ENCODE peak calls at places on chromosomes 1 and 21, in four cellular contexts. One of them, this sample, is unnamed.

GRCh38 chr1:213989740-213990472 is 2.1 kb downstream of the PROX1 start:
- DNase-seq in brain microvascular endothelial cell: no peak
- DNase-seq in NB4: no peak
- DNase-seq in GM13976: no peak
- DNase-seq in this sample: no peak

GRCh38 chr1:46801323-46802055 is 2.6 kb downstream of the CYP4B1 start:
- DNase-seq in brain microvascular endothelial cell: no peak
- DNase-seq in NB4: no peak
- DNase-seq in GM13976: no peak
- DNase-seq in this sample: no peak

GRCh38 chr1:183178490-183178889 is 7.6 kb upstream of the LAMC2 start:
- DNase-seq in brain microvascular endothelial cell: peak
- DNase-seq in NB4: no peak
- DNase-seq in GM13976: no peak
- DNase-seq in this sample: no peak

GRCh38 chr1:86774305-86775304 is 70.2 kb downstream of the SH3GLB1 start:
- DNase-seq in brain microvascular endothelial cell: peak
- DNase-seq in NB4: peak
- DNase-seq in GM13976: no peak
- DNase-seq in this sample: no peak

GRCh38 chr1:27789511-27790154 is 16.6 kb downstream of the STX12 start:
- DNase-seq in brain microvascular endothelial cell: peak
- DNase-seq in NB4: peak
- DNase-seq in GM13976: no peak
- DNase-seq in this sample: no peak

GRCh38 chr1:15186846-15187151 is 33.3 kb downstream of the TMEM51 start:
- DNase-seq in brain microvascular endothelial cell: no peak
- DNase-seq in NB4: no peak
- DNase-seq in GM13976: no peak
- DNase-seq in this sample: no peak

GRCh38 chr1:220843481-220844011 is 35.7 kb upstream of the HLX start:
- DNase-seq in brain microvascular endothelial cell: peak
- DNase-seq in NB4: no peak
- DNase-seq in GM13976: no peak
- DNase-seq in this sample: no peak

GRCh38 chr21:33198346-33199135 is 31.2 kb upstream of the IFNAR2 start:
- DNase-seq in brain microvascular endothelial cell: no peak
- DNase-seq in NB4: peak
- DNase-seq in GM13976: no peak
- DNase-seq in this sample: no peak

GRCh38 chr1:202967684-202968281 is 726 bp upstream of the CYB5R1 start:
- DNase-seq in brain microvascular endothelial cell: no peak
- DNase-seq in NB4: peak
- DNase-seq in GM13976: peak
- DNase-seq in this sample: no peak

GRCh38 chr1:15722836-15723542 is 13.1 kb upstream of the SLC25A34 start:
- DNase-seq in brain microvascular endothelial cell: no peak
- DNase-seq in NB4: no peak
- DNase-seq in GM13976: no peak
- DNase-seq in this sample: no peak

GRCh38 chr1:2014726-2015382 is 4.3 kb upstream of the GABRD start:
- DNase-seq in brain microvascular endothelial cell: no peak
- DNase-seq in NB4: no peak
- DNase-seq in GM13976: no peak
- DNase-seq in this sample: no peak

GRCh38 chr1:96634863-96635262 is 86.7 kb upstream of the PTBP2 start:
- DNase-seq in brain microvascular endothelial cell: no peak
- DNase-seq in NB4: no peak
- DNase-seq in GM13976: no peak
- DNase-seq in this sample: no peak

GRCh38 chr1:143661418-143662120 is 310.2 kb downstream of the FAM72C start:
- DNase-seq in brain microvascular endothelial cell: no peak
- DNase-seq in NB4: no peak
- DNase-seq in GM13976: no peak
- DNase-seq in this sample: no peak

GRCh38 chr1:237713886-237714285 is 176.8 kb downstream of the ZP4 start:
- DNase-seq in brain microvascular endothelial cell: no peak
- DNase-seq in NB4: no peak
- DNase-seq in GM13976: no peak
- DNase-seq in this sample: no peak

GRCh38 chr1:66356605-66357004 is 177.3 kb upstream of the SGIP1 start:
- DNase-seq in brain microvascular endothelial cell: no peak
- DNase-seq in NB4: no peak
- DNase-seq in GM13976: no peak
- DNase-seq in this sample: no peak

GRCh38 chr1:245558069-245558468 is 403.3 kb downstream of the KIF26B start:
- DNase-seq in brain microvascular endothelial cell: no peak
- DNase-seq in NB4: no peak
- DNase-seq in GM13976: no peak
- DNase-seq in this sample: no peak

GRCh38 chr1:47309427-47309826 is 4.5 kb downstream of the STIL start:
- DNase-seq in brain microvascular endothelial cell: no peak
- DNase-seq in NB4: no peak
- DNase-seq in GM13976: no peak
- DNase-seq in this sample: no peak

GRCh38 chr1:212506666-212507065 is 73.9 kb downstream of the NENF start:
- DNase-seq in brain microvascular endothelial cell: no peak
- DNase-seq in NB4: no peak
- DNase-seq in GM13976: no peak
- DNase-seq in this sample: no peak

GRCh38 chr21:42685954-42686500 is 32.6 kb downstream of the PDE9A start:
- DNase-seq in brain microvascular endothelial cell: no peak
- DNase-seq in NB4: no peak
- DNase-seq in GM13976: no peak
- DNase-seq in this sample: no peak

GRCh38 chr1:235763962-235764361 is 102.7 kb downstream of the LYST start:
- DNase-seq in brain microvascular endothelial cell: no peak
- DNase-seq in NB4: no peak
- DNase-seq in GM13976: peak
- DNase-seq in this sample: no peak

GRCh38 chr1:159916240-159917051 is 8.9 kb downstream of the TAGLN2 start:
- DNase-seq in brain microvascular endothelial cell: peak
- DNase-seq in NB4: no peak
- DNase-seq in GM13976: no peak
- DNase-seq in this sample: no peak

GRCh38 chr1:240152611-240153297 is 61.1 kb downstream of the FMN2 start:
- DNase-seq in brain microvascular endothelial cell: peak
- DNase-seq in NB4: no peak
- DNase-seq in GM13976: no peak
- DNase-seq in this sample: no peak

GRCh38 chr1:234960722-234961467 is 167.7 kb downstream of the TOMM20 start:
- DNase-seq in brain microvascular endothelial cell: no peak
- DNase-seq in NB4: peak
- DNase-seq in GM13976: no peak
- DNase-seq in this sample: no peak

GRCh38 chr1:225537554-225538251 is 109.9 kb upstream of the LBR start:
- DNase-seq in brain microvascular endothelial cell: no peak
- DNase-seq in NB4: no peak
- DNase-seq in GM13976: no peak
- DNase-seq in this sample: no peak

GRCh38 chr1:185063719-185064118 is 18.4 kb downstream of the RNF2 start:
- DNase-seq in brain microvascular endothelial cell: no peak
- DNase-seq in NB4: no peak
- DNase-seq in GM13976: no peak
- DNase-seq in this sample: no peak

GRCh38 chr1:31705080-31705866 is 1.5 kb upstream of the COL16A1 start:
- DNase-seq in brain microvascular endothelial cell: peak
- DNase-seq in NB4: peak
- DNase-seq in GM13976: peak
- DNase-seq in this sample: no peak

GRCh38 chr1:229217716-229218115 is 53.2 kb upstream of the RAB4A start:
- DNase-seq in brain microvascular endothelial cell: no peak
- DNase-seq in NB4: no peak
- DNase-seq in GM13976: no peak
- DNase-seq in this sample: no peak
- TF ChIP-seq CTCF in brain microvascular endothelial cell: no peak
- TF ChIP-seq CTCF in NB4: no peak
- TF ChIP-seq CTCF in GM13976: no peak
- TF ChIP-seq CTCF in this sample: no peak

GRCh38 chr1:18247151-18247550 is 139.6 kb downstream of the IGSF21 start:
- DNase-seq in brain microvascular endothelial cell: no peak
- DNase-seq in NB4: no peak
- DNase-seq in GM13976: no peak
- DNase-seq in this sample: no peak

GRCh38 chr1:18243503-18244175 is 136.0 kb downstream of the IGSF21 start:
- DNase-seq in brain microvascular endothelial cell: no peak
- DNase-seq in NB4: no peak
- DNase-seq in GM13976: no peak
- DNase-seq in this sample: no peak

GRCh38 chr1:18246543-18246942 is 138.9 kb downstream of the IGSF21 start:
- DNase-seq in brain microvascular endothelial cell: no peak
- DNase-seq in NB4: peak
- DNase-seq in GM13976: no peak
- DNase-seq in this sample: no peak

GRCh38 chr1:18241932-18242331 is 134.3 kb downstream of the IGSF21 start:
- DNase-seq in brain microvascular endothelial cell: no peak
- DNase-seq in NB4: no peak
- DNase-seq in GM13976: no peak
- DNase-seq in this sample: no peak

GRCh38 chr1:18244762-18245161 is 137.2 kb downstream of the IGSF21 start:
- DNase-seq in brain microvascular endothelial cell: no peak
- DNase-seq in NB4: no peak
- DNase-seq in GM13976: no peak
- DNase-seq in this sample: no peak
- TF ChIP-seq CTCF in brain microvascular endothelial cell: no peak
- TF ChIP-seq CTCF in NB4: no peak
- TF ChIP-seq CTCF in GM13976: no peak
- TF ChIP-seq CTCF in this sample: no peak

DNA sequence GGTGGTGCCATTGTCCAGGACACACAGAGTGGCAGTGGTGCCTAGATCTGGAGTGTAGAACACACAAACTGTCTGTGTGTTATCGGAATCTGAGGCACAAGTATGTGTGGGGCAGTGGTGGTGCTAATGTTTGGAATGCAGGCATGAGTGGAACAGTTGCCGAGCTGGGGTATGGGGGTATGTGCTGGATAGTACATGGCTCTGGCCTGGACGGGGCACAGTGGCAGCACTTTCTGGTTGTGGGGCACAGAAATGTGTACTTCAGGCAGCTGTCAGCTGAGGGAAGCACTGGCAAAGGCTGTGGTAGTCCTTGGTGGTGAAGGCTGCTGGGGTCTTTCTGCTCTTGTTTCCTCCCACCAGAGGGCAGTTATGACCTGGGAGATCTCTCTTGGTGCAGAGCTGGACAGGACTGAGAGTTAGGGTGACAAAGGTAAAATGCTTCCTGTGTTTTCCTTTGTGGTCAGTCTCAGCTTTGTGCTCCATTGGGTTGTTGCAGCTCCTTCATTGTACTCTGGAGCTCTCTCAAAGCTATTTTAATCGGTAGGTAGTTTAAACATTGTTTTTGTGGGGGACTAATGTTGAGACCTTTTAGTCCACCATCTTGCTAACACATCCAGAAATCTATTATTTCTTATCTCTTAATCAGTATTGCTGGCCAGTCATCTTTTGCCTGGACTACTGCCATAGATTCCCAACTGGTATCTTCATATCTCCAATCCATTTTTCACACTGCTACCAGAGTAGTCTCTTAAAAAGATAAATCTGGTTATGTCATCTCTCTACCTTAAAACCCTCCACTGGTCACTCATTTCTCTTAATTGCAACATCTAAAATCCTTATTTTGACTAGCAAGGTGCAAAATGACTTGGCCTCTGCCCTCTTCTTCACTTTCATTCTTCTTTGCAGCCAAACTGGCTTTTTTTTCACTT is 83.9 kb upstream of the NBPF4 start:
- DNase-seq in brain microvascular endothelial cell: no peak
- DNase-seq in NB4: peak
- DNase-seq in GM13976: no peak
- DNase-seq in this sample: no peak
- TF ChIP-seq CTCF in brain microvascular endothelial cell: peak
- TF ChIP-seq CTCF in NB4: no peak
- TF ChIP-seq CTCF in GM13976: no peak
- TF ChIP-seq CTCF in this sample: peak

GRCh38 chr1:109788695-109789521 is 25.2 kb upstream of the EPS8L3 start:
- DNase-seq in brain microvascular endothelial cell: no peak
- DNase-seq in NB4: peak
- DNase-seq in GM13976: peak
- DNase-seq in this sample: no peak
- TF ChIP-seq CTCF in brain microvascular endothelial cell: peak
- TF ChIP-seq CTCF in NB4: peak
- TF ChIP-seq CTCF in GM13976: no peak
- TF ChIP-seq CTCF in this sample: peak

DNA sequence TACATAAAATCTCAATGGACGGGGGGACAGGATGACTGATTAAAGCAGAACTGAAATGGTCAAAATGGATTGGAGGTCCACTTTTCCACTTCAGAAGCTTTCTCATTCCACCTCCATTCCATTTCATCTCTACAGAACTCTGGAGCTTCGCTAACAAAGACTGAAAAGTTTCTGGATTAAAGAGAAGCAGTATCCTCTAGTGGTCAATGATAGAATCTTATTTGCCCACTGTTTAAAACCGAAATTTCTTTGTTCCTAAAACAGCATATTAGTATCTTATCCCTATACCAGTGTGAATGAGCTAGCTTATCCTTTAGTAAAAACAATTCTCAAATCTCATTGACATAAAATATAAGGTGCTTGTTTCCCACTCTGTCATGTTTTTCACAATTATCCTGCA is 890.6 kb downstream of the KCNT2 start:
- DNase-seq in brain microvascular endothelial cell: no peak
- DNase-seq in NB4: peak
- DNase-seq in GM13976: no peak
- DNase-seq in this sample: no peak
- TF ChIP-seq CTCF in brain microvascular endothelial cell: peak
- TF ChIP-seq CTCF in NB4: no peak
- TF ChIP-seq CTCF in GM13976: no peak
- TF ChIP-seq CTCF in this sample: peak

DNA sequence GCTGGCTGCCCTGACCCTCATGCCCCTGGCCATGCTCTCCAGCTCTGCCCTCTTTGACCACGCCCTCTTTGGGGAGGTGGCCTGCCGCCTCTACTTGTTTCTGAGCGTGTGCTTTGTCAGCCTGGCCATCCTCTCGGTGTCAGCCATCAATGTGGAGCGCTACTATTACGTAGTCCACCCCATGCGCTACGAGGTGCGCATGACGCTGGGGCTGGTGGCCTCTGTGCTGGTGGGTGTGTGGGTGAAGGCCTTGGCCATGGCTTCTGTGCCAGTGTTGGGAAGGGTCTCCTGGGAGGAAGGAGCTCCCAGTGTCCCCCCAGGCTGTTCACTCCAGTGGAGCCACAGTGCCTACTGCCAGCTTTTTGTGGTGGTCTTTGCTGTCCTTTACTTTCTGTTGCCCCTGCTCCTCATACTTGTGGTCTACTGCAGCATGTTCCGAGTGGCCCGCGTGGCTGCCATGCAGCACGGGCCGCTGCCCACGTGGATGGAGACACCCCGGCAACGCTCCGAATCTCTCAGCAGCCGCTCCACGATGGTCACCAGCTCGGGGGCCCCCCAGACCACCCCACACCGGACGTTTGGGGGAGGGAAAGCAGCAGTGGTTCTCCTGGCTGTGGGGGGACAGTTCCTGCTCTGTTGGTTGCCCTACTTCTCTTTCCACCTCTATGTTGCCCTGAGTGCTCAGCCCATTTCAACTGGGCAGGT is 3.8 kb downstream of the GPR61 start:
- DNase-seq in brain microvascular endothelial cell: no peak
- DNase-seq in NB4: no peak
- DNase-seq in GM13976: peak
- DNase-seq in this sample: no peak
- TF ChIP-seq CTCF in brain microvascular endothelial cell: no peak
- TF ChIP-seq CTCF in NB4: no peak
- TF ChIP-seq CTCF in GM13976: no peak
- TF ChIP-seq CTCF in this sample: no peak

GRCh38 chr1:78340006-78340405 is 150.8 kb upstream of the PTGFR start:
- DNase-seq in brain microvascular endothelial cell: peak
- DNase-seq in NB4: no peak
- DNase-seq in GM13976: no peak
- DNase-seq in this sample: no peak
- TF ChIP-seq CTCF in brain microvascular endothelial cell: no peak
- TF ChIP-seq CTCF in NB4: no peak
- TF ChIP-seq CTCF in GM13976: no peak
- TF ChIP-seq CTCF in this sample: no peak